ENCODE peak calls at places on chromosomes 6 and 20, in nine cellular contexts. O is GM06990; X is CD8-positive, alpha-beta T cell; P is A673; U is Karpas-422; V is heart left ventricle; L is SJSA1; E is HCT116; I is brain microvascular endothelial cell. A is an unnamed sample. For H3K36me3, the result is how much of the 10 kb centered on the place peaks cover.

GRCh38 chr6:138454976-138455706 is 44.2 kb downstream of the NHSL1 start:
- DNase-seq in X (peak), U (no peak), P (peak), L (no peak), V (peak), E (peak), I (no peak), O (peak), A (no peak)

GRCh38 chr20:57398231-57398821 is 7.1 kb downstream of the RBM38 start:
- DNase-seq in O (peak), I (no peak), E (no peak), P (no peak), L (no peak), X (peak), V (peak), U (peak), A (no peak)

GRCh38 chr6:67630146-67630545 is 1004.9 kb upstream of the ADGRB3 start:
- DNase-seq in P (peak), L (no peak), V (no peak), I (peak), E (no peak), U (no peak), X (no peak), O (no peak), A (peak)

GRCh38 chr20:11891081-11891826 is 26.4 kb upstream of the BTBD3 start:
- DNase-seq in L (peak), I (peak), U (no peak), V (peak), X (no peak), O (peak), P (peak), E (no peak), A (peak)

GRCh38 chr6:91149914-91150674 is 563.2 kb upstream of the MAP3K7 start:
- DNase-seq in O (no peak), U (no peak), P (peak), L (no peak), X (no peak), V (no peak), I (no peak), E (no peak), A (peak)

GRCh38 chr20:46928580-46929132 is 34.0 kb downstream of the EYA2 start:
- DNase-seq in E (no peak), X (no peak), V (no peak), U (no peak), P (no peak), O (no peak), I (no peak), L (no peak), A (peak)

GRCh38 chr20:51772236-51772635 is 4.0 kb upstream of the ATP9A start:
- DNase-seq in U (no peak), P (no peak), X (no peak), E (no peak), O (no peak), I (no peak), L (no peak), V (no peak), A (no peak)

GRCh38 chr6:42338573-42339218 is 113.0 kb downstream of the TRERF1 start:
- DNase-seq in X (no peak), P (no peak), U (no peak), V (no peak), O (no peak), E (peak), L (peak), I (peak), A (peak)

GRCh38 chr20:621115-621756 is 11.1 kb upstream of the TCF15 start:
- DNase-seq in P (no peak), X (no peak), U (no peak), E (no peak), I (peak), O (no peak), V (no peak), L (peak), A (peak)

GRCh38 chr20:60085551-60086132 is 127.4 kb downstream of the CDH26 start:
- DNase-seq in L (no peak), V (no peak), X (no peak), E (no peak), U (no peak), O (no peak), P (no peak), I (no peak), A (no peak)

GRCh38 chr6:169415179-169415578 is 161.5 kb upstream of the THBS2 start:
- DNase-seq in L (no peak), O (no peak), E (no peak), V (no peak), I (no peak), X (no peak), U (no peak), P (no peak), A (no peak)

GRCh38 chr6:73340048-73340447 is 14.0 kb downstream of the DPPA5 start:
- DNase-seq in V (no peak), X (no peak), I (peak), U (no peak), L (no peak), O (no peak), P (no peak), E (no peak), A (no peak)

GRCh38 chr6:7542065-7542877 is 800 bp downstream of the DSP start:
- DNase-seq in P (no peak), O (peak), U (peak), X (no peak), V (peak), L (peak), I (peak), E (no peak), A (peak)

GRCh38 chr20:48387675-48388074 is 440.1 kb downstream of the PREX1 start:
- DNase-seq in E (no peak), P (no peak), I (no peak), L (no peak), X (no peak), V (no peak), O (no peak), U (no peak), A (no peak)

GRCh38 chr20:24890286-24890685 is 58.8 kb upstream of the CST7 start:
- DNase-seq in U (no peak), V (no peak), E (no peak), P (no peak), I (no peak), O (no peak), L (no peak), X (no peak), A (no peak)

GRCh38 chr6:78322068-78322845 is 545.1 kb upstream of the IRAK1BP1 start:
- DNase-seq in L (no peak), V (no peak), E (no peak), X (no peak), P (no peak), O (no peak), I (no peak), U (no peak), A (no peak)

GRCh38 chr6:112086744-112087135 is 542 bp downstream of the TUBE1 start:
- DNase-seq in E (peak), X (no peak), P (peak), U (peak), I (peak), O (no peak), L (peak), V (no peak), A (no peak)

GRCh38 chr20:11682285-11682684 is 235.4 kb upstream of the BTBD3 start:
- DNase-seq in P (no peak), U (no peak), L (no peak), O (no peak), X (no peak), V (no peak), E (no peak), I (no peak), A (no peak)

GRCh38 chr20:60365063-60365640 is 406.9 kb downstream of the CDH26 start:
- DNase-seq in O (no peak), P (no peak), X (no peak), V (no peak), L (no peak), E (no peak), I (no peak), U (peak), A (no peak)

GRCh38 chr6:25756382-25757354 is 2.1 kb downstream of the SLC17A4 start:
- DNase-seq in L (no peak), O (no peak), U (no peak), V (no peak), P (no peak), I (no peak), X (no peak), E (no peak), A (no peak)

GRCh38 chr20:19936801-19937583 is 80.2 kb upstream of the NAA20 start:
- DNase-seq in L (no peak), X (peak), E (no peak), I (no peak), O (no peak), P (no peak), U (no peak), V (peak), A (no peak)

GRCh38 chr6:63598251-63599036 is 26.2 kb downstream of the LOC128125822 start:
- DNase-seq in I (peak), U (peak), E (peak), V (peak), L (peak), P (peak), O (peak), X (peak), A (peak)

GRCh38 chr6:50927816-50928215 is 109.1 kb downstream of the TFAP2B start:
- DNase-seq in U (no peak), X (no peak), L (no peak), V (no peak), O (no peak), E (no peak), P (no peak), I (peak), A (no peak)

GRCh38 chr6:118963003-118963402 is 28.0 kb upstream of the MCM9 start:
- DNase-seq in E (peak), P (peak), U (peak), I (no peak), X (no peak), V (no peak), L (no peak), O (no peak), A (no peak)

GRCh38 chr6:168541307-168541706 is 100.3 kb downstream of the SMOC2 start:
- DNase-seq in X (no peak), O (no peak), L (no peak), U (no peak), P (no peak), V (no peak), I (no peak), E (no peak), A (no peak)

GRCh38 chr6:142716097-142716496 is 228.9 kb downstream of the HIVEP2 start:
- DNase-seq in E (no peak), O (no peak), V (no peak), X (no peak), U (no peak), L (no peak), P (peak), I (no peak), A (no peak)

GRCh38 chr6:106309766-106310373 is 15.7 kb downstream of the ATG5 start:
- DNase-seq in I (no peak), E (peak), X (no peak), O (no peak), U (no peak), V (no peak), L (peak), P (peak), A (no peak)

GRCh38 chr6:42387336-42387735 is 64.4 kb downstream of the TRERF1 start:
- DNase-seq in U (no peak), O (no peak), I (no peak), L (no peak), V (no peak), E (no peak), P (no peak), X (peak), A (no peak)

GRCh38 chr20:41054463-41055230 is 26.0 kb downstream of the TOP1 start:
- DNase-seq in I (no peak), X (no peak), O (no peak), L (no peak), U (no peak), P (peak), E (no peak), V (no peak), A (no peak)

GRCh38 chr6:69276204-69276603 is 520.6 kb downstream of the LMBRD1 start:
- DNase-seq in O (no peak), X (no peak), U (no peak), I (no peak), P (no peak), E (no peak), V (no peak), L (no peak), A (no peak)

GRCh38 chr20:53917145-53918009 is 153.0 kb downstream of the BCAS1 start:
- DNase-seq in E (no peak), I (peak), L (no peak), P (peak), X (no peak), V (peak), U (no peak), O (no peak), A (peak)

GRCh38 chr6:111715321-111715720 is 109.6 kb upstream of the TRAF3IP2 start:
- DNase-seq in V (no peak), I (no peak), O (no peak), X (peak), U (no peak), E (no peak), L (no peak), P (peak), A (no peak)

GRCh38 chr6:134826889-134827737 is 122.8 kb downstream of the ALDH8A1 start:
- DNase-seq in O (peak), X (no peak), E (no peak), V (peak), P (no peak), I (peak), U (no peak), L (no peak), A (peak)

GRCh38 chr6:114592506-114592905 is 249.7 kb upstream of the HS3ST5 start:
- DNase-seq in L (no peak), O (no peak), I (no peak), X (no peak), U (no peak), P (no peak), E (no peak), V (no peak), A (no peak)

GRCh38 chr6:4946521-4946920 is 57.3 kb downstream of the RPP40 start:
- DNase-seq in U (no peak), L (no peak), E (no peak), O (no peak), V (no peak), I (no peak), X (no peak), P (no peak), A (no peak)

GRCh38 chr6:154847318-154847717 is 114.1 kb downstream of the SCAF8 start:
- DNase-seq in O (no peak), I (no peak), V (no peak), X (no peak), P (no peak), U (no peak), L (no peak), E (no peak), A (no peak)

GRCh38 chr6:44386929-44387345 is 569 bp upstream of the CDC5L start:
- DNase-seq in I (peak), L (no peak), U (peak), E (no peak), O (no peak), P (no peak), V (no peak), X (no peak), A (peak)

GRCh38 chr20:13910492-13910891 is 79.9 kb downstream of the SEL1L2 start:
- DNase-seq in I (no peak), L (no peak), E (no peak), O (no peak), X (no peak), P (no peak), U (no peak), V (no peak), A (no peak)

GRCh38 chr6:122609881-122610689 is at the start of gene PKIB:
- DNase-seq in P (peak), I (peak), E (peak), V (peak), X (peak), U (no peak), L (peak), O (peak), A (peak)
- H3K36me3 ChIP-seq in P (under half), I (under half), E (under half), V (under half), X (under half), U (under half), L (under half), O (under half), A (under half)

GRCh38 chr6:16804007-16804303 is 42.7 kb upstream of the ATXN1 start:
- DNase-seq in U (no peak), X (no peak), E (no peak), V (no peak), O (no peak), P (peak), L (no peak), I (no peak), A (no peak)
- H3K4me3 ChIP-seq in U (no peak), X (no peak), E (no peak), V (peak), O (no peak), P (no peak), L (no peak), I (no peak), A (no peak)

DNA sequence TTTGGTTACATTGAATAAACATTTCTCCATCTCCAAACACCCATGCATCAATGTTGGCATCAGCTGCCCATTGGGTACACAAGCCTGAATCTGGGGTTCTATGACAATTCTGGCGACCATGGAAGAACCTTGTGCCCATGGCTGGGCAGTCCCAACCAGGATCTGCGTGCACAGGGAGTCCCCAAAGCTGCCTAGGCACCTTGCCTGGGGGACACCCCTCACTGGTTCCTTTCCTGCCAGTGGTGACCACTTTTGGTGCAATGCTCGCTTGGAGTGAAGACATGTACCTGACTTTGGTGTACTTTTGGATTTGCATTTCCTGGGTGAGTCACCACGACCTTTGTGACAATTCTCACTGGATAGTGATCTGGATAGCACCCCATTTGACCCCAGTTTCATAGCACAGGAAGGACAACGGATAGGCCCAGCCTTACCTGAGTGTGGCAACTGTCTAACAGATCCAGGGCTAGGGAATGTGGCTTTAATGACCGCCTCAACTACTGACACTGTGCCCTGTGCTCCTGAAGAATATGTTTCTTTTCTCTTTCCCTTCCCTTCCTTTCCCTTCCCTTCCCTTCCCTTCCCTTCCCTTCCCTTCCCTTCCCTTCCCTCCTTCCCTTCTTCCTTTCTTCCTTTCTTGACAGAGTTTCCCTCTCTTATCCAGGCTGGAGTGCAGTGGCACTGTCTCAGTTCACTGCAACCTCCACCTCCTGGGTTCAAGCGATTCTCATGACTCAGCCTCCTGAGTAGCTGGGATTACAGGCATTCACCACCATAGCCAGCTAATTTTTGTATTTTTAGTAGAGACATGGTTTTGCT is 7.1 kb downstream of the SPINT3 start:
- DNase-seq in I (no peak), P (no peak), L (no peak), E (no peak), V (no peak), X (no peak), U (no peak), O (no peak), A (no peak)
- H3K36me3 ChIP-seq in I (under half), P (under half), L (under half), E (under half), V (under half), X (under half), U (under half), O (under half), A (under half)

DNA sequence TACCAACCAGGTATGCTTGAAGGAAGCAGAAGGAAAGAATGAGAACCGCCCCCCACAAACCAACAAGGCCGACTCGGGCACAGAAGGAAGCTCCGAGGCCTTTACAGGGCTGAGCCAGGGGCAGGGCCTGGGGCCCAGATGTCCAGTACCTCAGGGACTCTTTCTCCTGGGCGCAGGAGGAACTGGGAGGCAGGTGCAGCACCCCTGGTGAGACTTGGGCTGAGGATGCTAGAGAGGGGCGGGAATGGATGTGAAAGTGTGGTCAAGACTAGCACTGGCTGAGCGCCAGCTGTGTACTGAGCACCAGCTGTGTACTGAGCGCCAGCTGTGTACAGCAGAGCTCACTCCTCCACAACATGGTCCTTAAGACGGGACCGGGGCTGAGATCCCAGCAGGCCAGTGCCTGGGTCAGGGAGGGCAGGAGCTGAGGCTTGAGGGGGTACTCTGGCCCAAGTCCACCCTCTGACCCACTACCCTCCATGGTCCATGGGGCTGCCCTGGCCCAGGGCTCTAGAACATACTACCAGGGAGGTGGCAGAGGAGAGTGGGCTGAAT is 369.4 kb downstream of the TAF4 start:
- DNase-seq in X (no peak), L (no peak), V (no peak), U (no peak), E (no peak), I (no peak), O (no peak), P (no peak), A (no peak)
- H3K4me3 ChIP-seq in X (no peak), L (no peak), V (no peak), U (no peak), E (no peak), I (no peak), O (no peak), P (no peak), A (no peak)

DNA sequence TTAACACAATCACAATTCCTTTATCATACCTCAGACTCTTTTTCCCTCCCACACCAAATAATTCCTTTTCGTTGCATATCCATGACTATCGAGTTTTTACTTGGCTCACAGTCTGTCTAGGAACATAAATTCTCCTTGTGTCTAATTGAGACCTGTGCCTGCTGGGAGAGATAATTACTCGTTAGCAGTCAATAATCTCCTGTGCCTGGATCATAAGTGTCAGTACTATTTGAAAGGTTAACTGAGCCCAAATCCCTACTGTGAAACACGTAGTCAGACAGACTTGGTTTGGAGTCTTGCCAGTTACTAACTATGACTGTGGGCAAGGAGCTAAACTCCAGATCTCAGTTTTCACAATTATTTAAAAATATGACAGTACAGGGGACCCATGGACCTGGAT is 5.7 kb upstream of the CTNNBL1 start:
- DNase-seq in O (no peak), L (no peak), U (no peak), E (no peak), X (no peak), V (no peak), I (no peak), P (no peak), A (no peak)
- H3K36me3 ChIP-seq in O (under half), L (under half), U (under half), E (under half), X (under half), V (under half), I (under half), P (under half), A (under half)

GRCh38 chr6:166997768-166998255 is 1.4 kb upstream of the CEP43 start:
- DNase-seq in O (peak), V (peak), P (peak), X (peak), U (peak), E (peak), I (peak), L (peak), A (peak)

GRCh38 chr6:166998256-166999144 is 697 bp upstream of the CEP43 start:
- DNase-seq in I (peak), L (no peak), U (peak), P (peak), E (no peak), O (no peak), X (peak), V (peak), A (peak)

GRCh38 chr6:166996406-166996805 is 2.8 kb upstream of the CEP43 start:
- DNase-seq in X (no peak), I (peak), E (no peak), O (no peak), U (no peak), V (no peak), L (no peak), P (no peak), A (no peak)

GRCh38 chr6:166999145-166999844 is at the start of gene CEP43:
- DNase-seq in O (peak), X (peak), P (peak), U (peak), V (peak), I (peak), L (peak), E (peak), A (no peak)

DNA sequence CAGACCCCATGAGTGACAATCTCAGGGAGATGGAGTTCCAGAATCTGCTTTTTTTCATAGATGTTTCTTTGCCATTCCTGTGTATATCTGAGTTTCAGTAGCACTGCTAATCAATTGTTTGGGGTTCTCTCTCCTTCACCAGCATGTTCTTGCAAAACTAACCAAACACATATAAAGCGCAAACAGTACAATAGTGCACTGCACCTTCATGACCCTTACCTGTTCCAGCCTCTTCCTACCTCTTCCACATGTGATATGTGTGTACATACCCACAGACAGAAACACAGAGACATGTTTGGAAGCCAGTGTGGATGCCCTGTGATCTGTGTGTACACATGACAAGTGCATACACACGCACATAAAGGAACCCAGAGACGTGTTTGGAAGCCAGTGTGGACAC is 1.8 kb upstream of the CEP43 start:
- DNase-seq in E (no peak), X (no peak), L (no peak), P (no peak), O (no peak), U (no peak), I (no peak), V (no peak), A (no peak)
- H3K4me3 ChIP-seq in E (peak), X (peak), L (peak), P (peak), O (peak), U (peak), I (peak), V (peak), A (no peak)